ENCODE peak calls at places on chromosomes 2 and 18, in six cellular contexts. One of them, this sample, is unnamed.

GRCh38 chr2:207513577-207514257 is 16.0 kb upstream of the CREB1 start:
- DNase-seq in HCT116: no peak
- DNase-seq in transverse colon: no peak
- DNase-seq in right lobe of liver: no peak
- DNase-seq in A549: no peak
- DNase-seq in tibial nerve: no peak
- DNase-seq in this sample: no peak

GRCh38 chr18:13245481-13246000 is 27.0 kb downstream of the LDLRAD4 start:
- DNase-seq in HCT116: no peak
- DNase-seq in transverse colon: peak
- DNase-seq in right lobe of liver: no peak
- DNase-seq in A549: no peak
- DNase-seq in tibial nerve: no peak
- DNase-seq in this sample: no peak

GRCh38 chr2:129860088-129860487 is 119.4 kb upstream of the RAB6C start:
- DNase-seq in transverse colon: no peak
- DNase-seq in right lobe of liver: no peak
- DNase-seq in HCT116: no peak
- DNase-seq in A549: no peak
- DNase-seq in tibial nerve: no peak
- DNase-seq in this sample: no peak

GRCh38 chr18:23587220-23587642 is 925 bp upstream of the NPC1 start:
- DNase-seq in HCT116: no peak
- DNase-seq in transverse colon: no peak
- DNase-seq in right lobe of liver: peak
- DNase-seq in tibial nerve: no peak
- DNase-seq in A549: no peak
- DNase-seq in this sample: no peak

GRCh38 chr2:59025157-59025757 is 784.1 kb upstream of the FANCL start:
- DNase-seq in right lobe of liver: no peak
- DNase-seq in HCT116: peak
- DNase-seq in tibial nerve: no peak
- DNase-seq in transverse colon: peak
- DNase-seq in A549: no peak
- DNase-seq in this sample: peak

GRCh38 chr18:3712485-3712884 is 262.5 kb downstream of the TGIF1 start:
- DNase-seq in transverse colon: no peak
- DNase-seq in A549: no peak
- DNase-seq in HCT116: no peak
- DNase-seq in tibial nerve: no peak
- DNase-seq in right lobe of liver: no peak
- DNase-seq in this sample: no peak

GRCh38 chr2:7773974-7774365 is 856.8 kb downstream of the RNF144A start:
- DNase-seq in tibial nerve: no peak
- DNase-seq in HCT116: no peak
- DNase-seq in A549: no peak
- DNase-seq in transverse colon: no peak
- DNase-seq in right lobe of liver: no peak
- DNase-seq in this sample: no peak

GRCh38 chr18:35131387-35132283 is 90.4 kb downstream of the MAPRE2 start:
- DNase-seq in A549: no peak
- DNase-seq in HCT116: no peak
- DNase-seq in tibial nerve: no peak
- DNase-seq in transverse colon: no peak
- DNase-seq in right lobe of liver: no peak
- DNase-seq in this sample: no peak

GRCh38 chr2:224369028-224369632 is 32.8 kb downstream of the FAM124B start:
- DNase-seq in tibial nerve: no peak
- DNase-seq in right lobe of liver: no peak
- DNase-seq in A549: peak
- DNase-seq in transverse colon: no peak
- DNase-seq in HCT116: peak
- DNase-seq in this sample: no peak

GRCh38 chr18:7023581-7023980 is 94.0 kb downstream of the LAMA1 start:
- DNase-seq in HCT116: no peak
- DNase-seq in transverse colon: no peak
- DNase-seq in A549: no peak
- DNase-seq in tibial nerve: no peak
- DNase-seq in right lobe of liver: no peak
- DNase-seq in this sample: no peak

GRCh38 chr2:147214900-147215299 is 629.9 kb upstream of the ACVR2A start:
- DNase-seq in right lobe of liver: no peak
- DNase-seq in transverse colon: no peak
- DNase-seq in A549: no peak
- DNase-seq in tibial nerve: no peak
- DNase-seq in HCT116: no peak
- DNase-seq in this sample: no peak

GRCh38 chr18:7025194-7025593 is 92.4 kb downstream of the LAMA1 start:
- DNase-seq in tibial nerve: no peak
- DNase-seq in HCT116: no peak
- DNase-seq in A549: no peak
- DNase-seq in transverse colon: no peak
- DNase-seq in right lobe of liver: no peak
- DNase-seq in this sample: no peak

GRCh38 chr2:54691439-54692135 is 31.9 kb upstream of the EML6 start:
- DNase-seq in right lobe of liver: no peak
- DNase-seq in HCT116: no peak
- DNase-seq in tibial nerve: no peak
- DNase-seq in transverse colon: no peak
- DNase-seq in A549: no peak
- DNase-seq in this sample: peak

GRCh38 chr18:23903971-23904370 is 110.6 kb upstream of the TTC39C start:
- DNase-seq in right lobe of liver: no peak
- DNase-seq in transverse colon: no peak
- DNase-seq in A549: no peak
- DNase-seq in tibial nerve: no peak
- DNase-seq in HCT116: no peak
- DNase-seq in this sample: no peak

GRCh38 chr2:226307440-226308365 is 491.9 kb downstream of the IRS1 start:
- DNase-seq in HCT116: no peak
- DNase-seq in tibial nerve: no peak
- DNase-seq in transverse colon: no peak
- DNase-seq in A549: no peak
- DNase-seq in right lobe of liver: no peak
- DNase-seq in this sample: no peak

GRCh38 chr2:123468071-123468470 is 557.0 kb upstream of the CNTNAP5 start:
- DNase-seq in A549: no peak
- DNase-seq in tibial nerve: no peak
- DNase-seq in transverse colon: no peak
- DNase-seq in HCT116: no peak
- DNase-seq in right lobe of liver: no peak
- DNase-seq in this sample: no peak

GRCh38 chr2:134107402-134107801 is 146.5 kb upstream of the MGAT5 start:
- DNase-seq in tibial nerve: no peak
- DNase-seq in HCT116: no peak
- DNase-seq in transverse colon: no peak
- DNase-seq in right lobe of liver: no peak
- DNase-seq in A549: no peak
- DNase-seq in this sample: no peak

GRCh38 chr2:101396352-101396717 is 9.0 kb upstream of the CREG2 start:
- DNase-seq in HCT116: no peak
- DNase-seq in tibial nerve: no peak
- DNase-seq in A549: peak
- DNase-seq in right lobe of liver: no peak
- DNase-seq in transverse colon: no peak
- DNase-seq in this sample: no peak

GRCh38 chr2:181715033-181715630 is 34.8 kb upstream of the NEUROD1 start:
- DNase-seq in A549: peak
- DNase-seq in HCT116: peak
- DNase-seq in right lobe of liver: no peak
- DNase-seq in tibial nerve: peak
- DNase-seq in transverse colon: peak
- DNase-seq in this sample: peak

GRCh38 chr2:207239222-207239674 is 73.5 kb upstream of the KLF7 start:
- DNase-seq in HCT116: no peak
- DNase-seq in A549: no peak
- DNase-seq in right lobe of liver: no peak
- DNase-seq in transverse colon: peak
- DNase-seq in tibial nerve: peak
- DNase-seq in this sample: peak

GRCh38 chr2:119253114-119253702 is 29.6 kb downstream of the STEAP3 start:
- DNase-seq in HCT116: peak
- DNase-seq in right lobe of liver: no peak
- DNase-seq in tibial nerve: no peak
- DNase-seq in A549: no peak
- DNase-seq in transverse colon: no peak
- DNase-seq in this sample: no peak

GRCh38 chr2:202945-203344 is 60.9 kb downstream of the SH3YL1 start:
- DNase-seq in A549: no peak
- DNase-seq in tibial nerve: no peak
- DNase-seq in right lobe of liver: no peak
- DNase-seq in HCT116: no peak
- DNase-seq in transverse colon: no peak
- DNase-seq in this sample: no peak

GRCh38 chr2:132538331-132538855 is 121.8 kb downstream of the GPR39 start:
- DNase-seq in A549: no peak
- DNase-seq in right lobe of liver: no peak
- DNase-seq in transverse colon: no peak
- DNase-seq in HCT116: no peak
- DNase-seq in tibial nerve: no peak
- DNase-seq in this sample: no peak

GRCh38 chr2:8101614-8102277 is 580.1 kb upstream of the ID2 start:
- DNase-seq in A549: no peak
- DNase-seq in tibial nerve: no peak
- DNase-seq in transverse colon: no peak
- DNase-seq in right lobe of liver: no peak
- DNase-seq in HCT116: no peak
- DNase-seq in this sample: no peak

GRCh38 chr2:25279091-25279651 is 62.6 kb downstream of the DNMT3A start:
- DNase-seq in right lobe of liver: peak
- DNase-seq in transverse colon: peak
- DNase-seq in tibial nerve: peak
- DNase-seq in HCT116: no peak
- DNase-seq in A549: no peak
- DNase-seq in this sample: no peak

GRCh38 chr2:123976249-123976648 is 48.8 kb upstream of the CNTNAP5 start:
- DNase-seq in right lobe of liver: no peak
- DNase-seq in A549: no peak
- DNase-seq in HCT116: no peak
- DNase-seq in transverse colon: no peak
- DNase-seq in tibial nerve: no peak
- DNase-seq in this sample: no peak

DNA sequence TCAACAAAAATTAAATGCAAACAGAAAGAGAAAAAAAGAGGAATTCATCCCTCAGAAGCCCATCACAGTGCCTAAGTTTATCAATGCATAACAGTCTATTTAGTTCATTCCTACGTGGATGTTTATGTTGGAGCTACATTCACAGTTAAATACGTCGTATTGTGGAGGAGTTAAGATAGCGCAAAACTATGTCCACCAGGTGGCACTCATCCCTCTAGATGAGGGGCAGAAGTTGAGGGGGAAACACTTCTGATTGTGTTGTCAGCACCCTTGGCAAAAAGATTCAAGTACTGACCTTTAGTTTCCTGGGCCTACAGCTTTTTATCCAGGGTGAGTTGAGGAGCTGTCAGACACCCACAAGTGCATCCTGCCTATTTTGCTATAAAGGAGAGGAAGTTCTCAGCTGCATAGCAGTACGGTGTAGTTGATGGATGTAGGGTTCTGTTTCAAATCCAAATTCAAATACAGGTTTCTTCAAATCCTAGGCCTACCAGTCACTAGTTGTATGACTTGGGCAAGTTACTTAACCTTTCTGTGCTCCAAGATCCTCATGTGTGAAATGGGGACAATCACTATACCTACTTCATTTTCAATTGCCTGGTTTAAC is 26.8 kb upstream of the MYO1B start:
- DNase-seq in right lobe of liver: no peak
- DNase-seq in A549: peak
- DNase-seq in tibial nerve: no peak
- DNase-seq in HCT116: peak
- DNase-seq in transverse colon: peak
- DNase-seq in this sample: peak
- H3K27ac ChIP-seq in right lobe of liver: no peak
- H3K27ac ChIP-seq in A549: peak
- H3K27ac ChIP-seq in tibial nerve: no peak
- H3K27ac ChIP-seq in HCT116: no peak
- H3K27ac ChIP-seq in transverse colon: no peak
- H3K27ac ChIP-seq in this sample: peak

GRCh38 chr2:211944572-211944971 is 594.0 kb downstream of the ERBB4 start:
- DNase-seq in right lobe of liver: no peak
- DNase-seq in A549: no peak
- DNase-seq in tibial nerve: no peak
- DNase-seq in HCT116: peak
- DNase-seq in transverse colon: no peak
- DNase-seq in this sample: no peak
- TF ChIP-seq CTCF in right lobe of liver: no peak
- TF ChIP-seq CTCF in A549: no peak
- TF ChIP-seq CTCF in tibial nerve: no peak
- TF ChIP-seq CTCF in HCT116: no peak
- TF ChIP-seq CTCF in transverse colon: no peak
- TF ChIP-seq CTCF in this sample: no peak

GRCh38 chr2:242085941-242086621 is 216.6 kb downstream of the RTP5 start:
- DNase-seq in right lobe of liver: peak
- DNase-seq in tibial nerve: no peak
- DNase-seq in A549: no peak
- DNase-seq in HCT116: no peak
- DNase-seq in transverse colon: peak
- DNase-seq in this sample: peak

GRCh38 chr2:242088471-242089212 is 219.1 kb downstream of the RTP5 start:
- DNase-seq in tibial nerve: peak
- DNase-seq in right lobe of liver: peak
- DNase-seq in HCT116: peak
- DNase-seq in A549: peak
- DNase-seq in transverse colon: peak
- DNase-seq in this sample: peak
- TF ChIP-seq POLR2A in tibial nerve: peak
- TF ChIP-seq POLR2A in right lobe of liver: peak
- TF ChIP-seq POLR2A in HCT116: no peak
- TF ChIP-seq POLR2A in A549: no peak
- TF ChIP-seq POLR2A in transverse colon: peak
- TF ChIP-seq POLR2A in this sample: peak

DNA sequence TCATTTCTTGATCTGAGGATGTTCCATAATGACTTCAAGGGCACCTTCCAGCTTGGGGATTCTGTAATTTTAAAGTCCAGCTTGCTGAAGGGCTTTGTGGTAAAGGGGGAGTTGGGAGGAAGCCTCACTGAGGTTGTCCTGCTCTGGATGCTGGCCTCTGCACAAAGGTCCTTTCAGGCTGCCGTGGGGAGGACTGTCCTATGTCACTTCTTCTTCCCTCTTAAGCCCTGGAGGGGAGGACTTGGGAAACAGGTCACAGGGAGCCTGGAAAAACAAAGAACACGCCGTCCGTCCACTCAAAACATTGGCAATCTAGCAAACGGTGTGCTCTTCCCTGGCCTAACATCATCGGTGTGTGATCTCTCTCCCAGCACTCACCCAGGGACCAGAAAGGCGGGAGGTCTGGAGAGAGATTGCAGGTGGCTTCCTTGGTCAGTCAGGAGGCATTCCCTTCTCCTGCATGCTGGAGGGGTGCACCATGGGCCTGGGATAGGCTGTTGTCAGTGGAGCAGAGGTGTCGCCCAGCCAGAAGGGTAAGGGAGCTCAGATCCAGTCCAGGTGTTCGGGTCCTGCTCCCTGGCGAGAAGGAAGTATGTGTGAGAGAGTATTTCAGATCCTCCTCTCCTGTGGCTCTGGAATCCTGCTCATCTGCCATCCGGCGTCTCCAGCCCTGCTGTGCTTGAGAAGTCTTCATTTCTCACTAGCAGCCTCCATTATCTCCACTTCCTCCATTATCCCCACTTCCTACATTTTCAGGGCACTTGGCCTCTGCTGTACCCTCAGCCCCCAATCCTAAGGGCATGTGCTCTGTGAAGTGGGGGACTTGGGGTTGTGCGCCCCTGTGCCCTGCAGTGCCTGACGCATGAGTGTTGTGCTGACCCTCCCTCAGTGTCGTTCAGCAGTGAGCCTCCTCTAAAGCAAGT is 20.1 kb downstream of the ASAP2 start:
- DNase-seq in right lobe of liver: no peak
- DNase-seq in HCT116: no peak
- DNase-seq in transverse colon: no peak
- DNase-seq in A549: no peak
- DNase-seq in tibial nerve: no peak
- DNase-seq in this sample: no peak
- H3K27ac ChIP-seq in right lobe of liver: no peak
- H3K27ac ChIP-seq in HCT116: no peak
- H3K27ac ChIP-seq in transverse colon: no peak
- H3K27ac ChIP-seq in A549: peak
- H3K27ac ChIP-seq in tibial nerve: peak
- H3K27ac ChIP-seq in this sample: no peak

This sample was measured in body of pancreas.